ENCODE peak calls at places on chromosomes 3 and 15, in ten cellular contexts. G, A, K, B, X, D, Z, L, O and M are unnamed samples.

GRCh38 chr15:72540606-72541237 is 66.6 kb downstream of the ARIH1 start:
- DNase-seq in G (peak; percentile 30), A (no peak), K (no peak), B (no peak), X (no peak), D (peak; percentile 14), Z (no peak), L (no peak), O (no peak), M (no peak)

GRCh38 chr3:153829596-153830170 is 291.5 kb upstream of the ARHGEF26 start:
- DNase-seq in G (no peak), A (no peak), K (no peak), B (no peak), X (peak; percentile 72), D (peak; percentile 4), Z (no peak), L (no peak), O (no peak), M (no peak)

GRCh38 chr3:152219769-152220255 is 48.9 kb upstream of the MBNL1 start:
- DNase-seq in G (no peak), A (no peak), K (no peak), B (no peak), X (no peak), D (no peak), Z (no peak), L (no peak), O (no peak), M (no peak)

GRCh38 chr15:66292261-66293084 is 895 bp upstream of the DIS3L start:
- DNase-seq in G (no peak), A (no peak), K (no peak), B (peak; percentile 2), X (no peak), D (no peak), Z (no peak), L (no peak), O (no peak), M (no peak)

GRCh38 chr3:81043660-81044199 is 717.7 kb downstream of the GBE1 start:
- DNase-seq in G (no peak), A (no peak), K (no peak), B (no peak), X (no peak), D (no peak), Z (no peak), L (no peak), O (no peak), M (no peak)

GRCh38 chr15:81189583-81190283 is 6.9 kb upstream of the IL16 start:
- DNase-seq in G (no peak), A (no peak), K (no peak), B (no peak), X (peak; percentile 63), D (peak; percentile 96), Z (peak; percentile 99), L (peak; percentile 85), O (peak; percentile 66), M (no peak)

GRCh38 chr3:169914321-169914720 is 2.9 kb downstream of the SAMD7 start:
- DNase-seq in G (no peak), A (no peak), K (no peak), B (no peak), X (peak; percentile 4), D (peak; percentile 66), Z (peak; percentile 22), L (no peak), O (no peak), M (peak; percentile 56)

GRCh38 chr15:90988249-90988648 is 6.1 kb downstream of the PRC1 start:
- DNase-seq in G (peak; percentile 38), A (no peak), K (no peak), B (no peak), X (no peak), D (no peak), Z (no peak), L (no peak), O (no peak), M (no peak)

GRCh38 chr15:68991723-68992122 is 22.8 kb upstream of the NOX5 start:
- DNase-seq in G (peak; percentile 65), A (no peak), K (no peak), B (no peak), X (peak; percentile 70), D (no peak), Z (peak; percentile 9), L (no peak), O (no peak), M (peak; percentile 80)

GRCh38 chr15:58440922-58441321 is 9.1 kb downstream of the LIPC start:
- DNase-seq in G (peak; percentile 63), A (no peak), K (peak; percentile 66), B (no peak), X (peak; percentile 66), D (no peak), Z (no peak), L (no peak), O (peak; percentile 66), M (no peak)

GRCh38 chr3:127735767-127736693 is 63.3 kb downstream of the ABTB1 start:
- DNase-seq in G (no peak), A (no peak), K (peak; percentile 13), B (no peak), X (peak; percentile 44), D (peak; percentile 92), Z (peak; percentile 86), L (no peak), O (no peak), M (no peak)

GRCh38 chr3:164608554-164609276 is 469.6 kb downstream of the SI start:
- DNase-seq in G (no peak), A (no peak), K (no peak), B (no peak), X (no peak), D (no peak), Z (no peak), L (no peak), O (no peak), M (no peak)

GRCh38 chr15:76752549-76752948 is 152.6 kb downstream of the SCAPER start:
- DNase-seq in G (no peak), A (no peak), K (no peak), B (no peak), X (no peak), D (no peak), Z (no peak), L (no peak), O (no peak), M (no peak)

GRCh38 chr3:194686816-194687637 is 1.3 kb downstream of the FAM43A start:
- DNase-seq in G (peak; percentile 84), A (peak; percentile 71), K (no peak), B (peak; percentile 45), X (peak; percentile 40), D (peak; percentile 76), Z (peak; percentile 58), L (peak; percentile 58), O (peak; percentile 54), M (peak; percentile 73)

GRCh38 chr3:42674151-42674550 is 11.2 kb upstream of the KLHL40 start:
- DNase-seq in G (no peak), A (no peak), K (no peak), B (no peak), X (no peak), D (no peak), Z (no peak), L (no peak), O (no peak), M (no peak)

GRCh38 chr3:196931828-196932587 is 10.3 kb downstream of the NCBP2 start:
- DNase-seq in G (no peak), A (no peak), K (no peak), B (no peak), X (no peak), D (no peak), Z (no peak), L (no peak), O (no peak), M (no peak)

GRCh38 chr3:120850326-120851295 is 57.4 kb upstream of the STXBP5L start:
- DNase-seq in G (no peak), A (no peak), K (no peak), B (no peak), X (no peak), D (peak; percentile 81), Z (no peak), L (no peak), O (no peak), M (peak; percentile 28)

GRCh38 chr3:9862391-9863235 is 17.4 kb downstream of the CIDEC start:
- DNase-seq in G (peak; percentile 70), A (peak; percentile 85), K (peak; percentile 53), B (peak; percentile 15), X (no peak), D (peak; percentile 51), Z (no peak), L (peak; percentile 70), O (peak; percentile 79), M (no peak)

GRCh38 chr3:58038675-58039302 is 30.6 kb downstream of the FLNB start:
- DNase-seq in G (no peak), A (no peak), K (no peak), B (no peak), X (no peak), D (peak; percentile 29), Z (no peak), L (no peak), O (no peak), M (no peak)
- H3K4me1 ChIP-seq in G (peaks cover 29% of the 10 kb centered on the region), A (peaks cover 33% of the 10 kb centered on the region), K (peaks cover 100% of the 10 kb centered on the region), B (peaks cover 23% of the 10 kb centered on the region), X (peaks cover 78% of the 10 kb centered on the region), D (peaks cover 60% of the 10 kb centered on the region), Z (peaks cover 29% of the 10 kb centered on the region), L (no peaks in the 10 kb centered on the region), O (peaks cover 51% of the 10 kb centered on the region), M (no peaks in the 10 kb centered on the region)

DNA sequence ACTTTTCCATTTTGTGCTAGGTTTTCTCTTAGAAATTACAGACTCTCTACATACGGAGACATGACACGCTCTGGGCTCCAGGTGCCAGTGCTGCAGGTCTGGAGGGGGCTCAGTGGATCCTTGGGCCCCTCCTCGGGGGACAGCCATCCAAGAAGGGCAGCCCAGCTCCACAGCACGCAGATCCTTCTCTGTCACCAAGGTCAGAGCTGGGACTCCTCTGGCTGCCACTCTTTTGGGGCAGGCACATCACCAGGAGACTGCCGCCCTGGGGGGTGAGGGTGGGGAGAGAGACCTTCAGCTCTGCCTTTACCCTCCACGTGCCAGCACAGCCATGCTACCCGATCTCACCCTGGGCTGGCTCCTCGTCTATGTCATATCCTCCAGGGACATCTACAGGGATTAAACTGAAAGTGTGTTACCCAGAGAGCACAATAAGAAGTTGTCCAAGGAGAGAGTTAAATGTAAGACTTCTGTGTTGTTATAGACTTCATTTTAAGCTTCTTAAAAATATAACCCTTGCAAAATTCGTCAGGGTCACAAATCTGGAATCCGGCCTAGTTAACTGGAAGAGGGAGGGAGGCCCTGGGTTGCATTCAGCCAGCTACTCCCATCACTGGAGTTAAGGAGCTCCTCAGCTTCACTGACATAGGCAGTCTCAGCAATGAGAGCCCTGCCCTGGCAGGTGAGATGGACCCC is 65.5 kb downstream of the ATP10A start:
- DNase-seq in G (no peak), A (no peak), K (no peak), B (no peak), X (no peak), D (peak; percentile 73), Z (peak; percentile 10), L (no peak), O (no peak), M (no peak)
- H3K4me1 ChIP-seq in G (no peaks in the 10 kb centered on the region), A (no peaks in the 10 kb centered on the region), K (no peaks in the 10 kb centered on the region), B (no peaks in the 10 kb centered on the region), X (no peaks in the 10 kb centered on the region), D (peaks cover 23% of the 10 kb centered on the region), Z (peaks cover 10% of the 10 kb centered on the region), L (peaks cover 15% of the 10 kb centered on the region), O (no peaks in the 10 kb centered on the region), M (no peaks in the 10 kb centered on the region)

GRCh38 chr15:70095387-70096214 is 2.1 kb downstream of the TLE3 start:
- DNase-seq in G (peak; percentile 90), A (peak; percentile 74), K (no peak), B (peak; percentile 39), X (peak; percentile 16), D (peak; percentile 62), Z (no peak), L (peak; percentile 58), O (peak; percentile 69), M (peak; percentile 44)
- H3K4me1 ChIP-seq in G (peaks cover 29% of the 10 kb centered on the region), A (peaks cover 18% of the 10 kb centered on the region), K (peaks cover 29% of the 10 kb centered on the region), B (peaks cover 65% of the 10 kb centered on the region), X (peaks cover 30% of the 10 kb centered on the region), D (peaks cover 31% of the 10 kb centered on the region), Z (peaks cover 32% of the 10 kb centered on the region), L (peaks cover 57% of the 10 kb centered on the region), O (peaks cover 72% of the 10 kb centered on the region), M (peaks cover 34% of the 10 kb centered on the region)

GRCh38 chr3:31568649-31569048 is 35.9 kb downstream of the STT3B start:
- DNase-seq in G (no peak), A (no peak), K (no peak), B (no peak), X (no peak), D (no peak), Z (no peak), L (no peak), O (no peak), M (no peak)
- H3K4me1 ChIP-seq in G (no peaks in the 10 kb centered on the region), A (no peaks in the 10 kb centered on the region), K (peaks cover 13% of the 10 kb centered on the region), B (peaks cover 91% of the 10 kb centered on the region), X (no peaks in the 10 kb centered on the region), D (peaks cover 9% of the 10 kb centered on the region), Z (no peaks in the 10 kb centered on the region), L (peaks cover 52% of the 10 kb centered on the region), O (peaks cover 37% of the 10 kb centered on the region), M (no peaks in the 10 kb centered on the region)